ENCODE peak calls at places on chromosomes 11 and 22, in ten cellular contexts. T is Caco-2, R is neural progenitor cell, O is HepG2, X is colonic mucosa, W is AG04450, Q is choroid plexus epithelial cell, J is mucosa of descending colon, M is AG10803, H is cardiac muscle cell. C is an unnamed sample.

GRCh38 chr11:125297346-125297910 is 132.9 kb downstream of the PKNOX2 start:
- DNase-seq in T (no peak), M (no peak), W (no peak), O (no peak), J (no peak), Q (no peak), H (no peak), X (no peak), R (no peak), C (no peak)

GRCh38 chr11:84295815-84296214 is 1009.6 kb upstream of the CCDC90B start:
- DNase-seq in X (no peak), Q (no peak), R (no peak), O (no peak), T (no peak), M (no peak), H (no peak), W (no peak), J (no peak), C (no peak)

GRCh38 chr22:44182591-44183588 is 2.2 kb downstream of the PARVG start:
- DNase-seq in M (no peak), W (no peak), R (no peak), X (peak), O (no peak), J (peak), T (no peak), H (no peak), Q (no peak), C (no peak)

GRCh38 chr22:39182478-39183030 is 30.1 kb upstream of the CBX7 start:
- DNase-seq in T (no peak), Q (peak), X (no peak), R (no peak), O (no peak), J (no peak), H (peak), M (peak), W (no peak), C (no peak)

GRCh38 chr11:19326499-19326898 is 85.8 kb upstream of the E2F8 start:
- DNase-seq in Q (peak), M (peak), T (no peak), X (no peak), H (peak), R (no peak), W (no peak), J (no peak), O (no peak), C (no peak)

GRCh38 chr11:3836903-3837302 is 3.9 kb downstream of the RHOG start:
- DNase-seq in X (no peak), O (no peak), T (no peak), M (no peak), Q (no peak), H (no peak), W (no peak), J (peak), R (no peak), C (no peak)

GRCh38 chr22:33867118-33867863 is 53.0 kb downstream of the LARGE1 start:
- DNase-seq in O (peak), M (peak), T (peak), R (no peak), J (peak), H (no peak), X (peak), Q (peak), W (no peak), C (peak)

GRCh38 chr11:119205080-119205479 is 1.1 kb upstream of the CBL start:
- DNase-seq in O (no peak), R (no peak), T (peak), M (no peak), W (no peak), H (no peak), X (no peak), J (peak), Q (no peak), C (no peak)

GRCh38 chr11:122711831-122712378 is 56.4 kb downstream of the UBASH3B start:
- DNase-seq in T (no peak), H (peak), X (no peak), R (no peak), O (no peak), W (no peak), Q (peak), J (no peak), M (peak), C (no peak)

GRCh38 chr22:42277232-42277753 is 6.8 kb upstream of the TCF20 start:
- DNase-seq in M (no peak), H (no peak), Q (no peak), J (no peak), T (no peak), W (no peak), R (no peak), X (no peak), O (no peak), C (no peak)

GRCh38 chr22:42275970-42276369 is 5.5 kb upstream of the TCF20 start:
- DNase-seq in W (no peak), H (no peak), T (no peak), R (peak), X (no peak), M (no peak), Q (peak), J (no peak), O (no peak), C (no peak)

GRCh38 chr22:42279425-42280020 is 9.1 kb upstream of the TCF20 start:
- DNase-seq in J (no peak), R (no peak), T (no peak), O (no peak), X (no peak), W (no peak), Q (no peak), H (no peak), M (no peak), C (no peak)

GRCh38 chr22:42280140-42280539 is 9.7 kb upstream of the TCF20 start:
- DNase-seq in O (no peak), W (no peak), R (no peak), Q (no peak), M (no peak), X (no peak), H (no peak), J (no peak), T (no peak), C (no peak)

GRCh38 chr22:42277988-42278776 is 7.7 kb upstream of the TCF20 start:
- DNase-seq in R (peak), H (peak), X (no peak), O (no peak), M (no peak), Q (peak), W (no peak), T (peak), J (no peak), C (no peak)
- TF ChIP-seq CTCF in R (peak), H (peak), X (peak), O (no peak), M (peak), Q (peak), W (peak), T (peak), J (no peak), C (peak)

GRCh38 chr11:46560300-46561025 is 33.4 kb downstream of the AMBRA1 start:
- DNase-seq in H (peak), Q (peak), W (no peak), X (peak), O (no peak), R (no peak), J (no peak), M (peak), T (no peak), C (no peak)
- H3K4me3 ChIP-seq in H (no peak), Q (peak), W (peak), X (peak), O (no peak), R (no peak), J (no peak), M (peak), T (no peak), C (no peak)

GRCh38 chr11:27688076-27688475 is 12.2 kb downstream of the BDNF start:
- DNase-seq in H (no peak), J (no peak), T (no peak), R (peak), W (no peak), M (no peak), Q (no peak), O (peak), X (no peak), C (no peak)
- TF ChIP-seq CTCF in H (no peak), J (no peak), T (no peak), R (no peak), W (no peak), M (no peak), Q (no peak), O (no peak), X (no peak), C (no peak)

DNA sequence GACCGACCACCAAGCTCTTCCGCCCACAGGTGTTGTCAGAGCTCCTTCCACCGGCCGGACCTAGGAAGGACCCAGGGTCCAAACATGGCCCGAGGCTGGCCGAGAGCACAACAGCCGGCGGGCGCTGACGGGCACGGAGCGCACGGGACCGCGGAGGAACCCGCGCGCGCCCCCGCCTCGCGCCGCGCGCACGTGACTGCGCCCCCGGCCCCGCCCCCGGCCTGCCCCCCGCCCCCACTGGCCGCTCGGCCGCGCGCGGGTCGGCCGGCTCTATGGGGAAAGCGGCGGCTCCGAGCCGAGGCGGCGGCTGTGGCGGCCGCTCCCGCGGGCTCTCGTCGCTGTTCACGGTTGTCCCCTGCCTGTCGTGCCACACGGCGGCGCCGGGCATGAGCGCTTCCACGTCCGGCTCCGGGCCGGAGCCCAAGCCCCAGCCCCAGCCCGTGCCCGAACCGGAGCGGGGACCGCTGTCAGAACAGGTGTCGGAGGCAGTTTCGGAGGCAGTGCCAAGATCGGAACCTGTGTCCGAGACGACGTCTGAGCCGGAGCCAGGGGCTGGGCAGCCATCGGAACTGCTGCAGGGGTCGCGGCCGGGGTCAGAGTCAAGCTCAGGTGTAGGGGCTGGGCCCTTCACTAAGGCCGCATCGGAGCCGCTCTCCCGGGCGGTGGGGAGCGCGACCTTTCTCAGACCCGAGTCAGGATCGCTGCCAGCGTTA is at the start of gene OSBP2:
- DNase-seq in M (no peak), R (peak), O (no peak), T (no peak), W (no peak), H (peak), J (peak), Q (no peak), X (peak), C (no peak)
- H3K4me3 ChIP-seq in M (peak), R (peak), O (peak), T (peak), W (peak), H (peak), J (peak), Q (peak), X (peak), C (peak)

GRCh38 chr11:63212742-63213141 is 30.7 kb downstream of the SLC22A25 start:
- DNase-seq in O (peak), M (peak), X (no peak), T (no peak), H (peak), J (no peak), W (no peak), R (peak), Q (peak), C (no peak)
- TF ChIP-seq CTCF in O (peak), M (peak), X (peak), T (peak), H (peak), J (no peak), W (peak), R (peak), Q (peak), C (peak)

DNA sequence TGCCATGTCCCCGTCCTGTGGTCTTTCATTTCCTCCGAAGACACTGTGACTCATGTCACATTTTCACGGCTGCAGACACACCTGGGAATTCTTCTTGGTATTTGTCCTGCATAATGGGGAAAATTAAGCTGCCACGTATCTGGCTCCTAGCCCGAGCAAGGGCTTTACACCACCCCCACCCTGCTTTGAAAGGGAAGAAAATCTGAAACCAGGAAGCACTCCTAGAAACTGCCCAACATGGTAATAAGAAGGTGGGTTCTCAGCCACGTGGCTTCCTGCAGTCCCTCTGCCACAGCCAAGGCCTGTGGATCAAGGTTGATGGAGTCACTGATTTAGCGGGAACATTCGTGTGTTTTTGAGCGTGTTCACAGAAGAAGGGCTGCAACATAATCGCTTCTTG is 291.9 kb downstream of the NTM start:
- DNase-seq in Q (no peak), M (no peak), R (no peak), O (no peak), J (no peak), W (no peak), X (no peak), H (no peak), T (no peak), C (peak)
- H3K4me3 ChIP-seq in Q (no peak), M (no peak), R (no peak), O (no peak), J (no peak), W (no peak), X (no peak), H (no peak), T (no peak), C (no peak)

C was measured in retinal pigment epithelial cell.